ENCODE peak calls at places on chromosomes 16 and 17, in five cellular contexts. L is effector memory CD4-positive, alpha-beta T cell; J is SJCRH30; X is SK-N-SH; E is WERI-Rb-1. M is an unnamed sample.

GRCh38 chr17:5759501-5759925 is 175.2 kb upstream of the NLRP1 start:
- DNase-seq in L (no peak), J (no peak), X (no peak), E (no peak), M (no peak)

GRCh38 chr16:549544-550263 is 10.5 kb upstream of the PRR35 start:
- DNase-seq in L (no peak), J (no peak), X (no peak), E (no peak), M (peak; percentile 81)

GRCh38 chr17:41551370-41551769 is 20.5 kb downstream of the KRT9 start:
- DNase-seq in L (no peak), J (no peak), X (no peak), E (no peak), M (no peak)

GRCh38 chr16:81071816-81072215 is 5.2 kb downstream of the C16orf46 start:
- DNase-seq in L (no peak), J (no peak), X (no peak), E (no peak), M (no peak)

GRCh38 chr17:75024686-75025397 is 12.4 kb downstream of the MRPL58 start:
- DNase-seq in L (no peak), J (no peak), X (no peak), E (no peak), M (no peak)

GRCh38 chr17:64130559-64131001 is 636 bp upstream of the ERN1 start:
- DNase-seq in L (peak; percentile 56), J (peak; percentile 75), X (no peak), E (no peak), M (no peak)

GRCh38 chr17:37530420-37530819 is 40.7 kb downstream of the DUSP14 start:
- DNase-seq in L (no peak), J (no peak), X (no peak), E (no peak), M (no peak)

GRCh38 chr16:89103156-89103555 is 9.5 kb downstream of the ACSF3 start:
- DNase-seq in L (no peak), J (no peak), X (no peak), E (no peak), M (no peak)

GRCh38 chr17:56795510-56795909 is 38.2 kb downstream of the C17orf67 start:
- DNase-seq in L (no peak), J (no peak), X (no peak), E (no peak), M (no peak)

GRCh38 chr17:80673152-80673920 is 128.7 kb downstream of the RPTOR start:
- DNase-seq in L (no peak), J (no peak), X (no peak), E (no peak), M (peak; percentile 45)

GRCh38 chr17:33927732-33928133 is 327.4 kb upstream of the CCL2 start:
- DNase-seq in L (no peak), J (peak; percentile 55), X (peak; percentile 39), E (no peak), M (no peak)

GRCh38 chr16:35516551-35516950 is 2057.1 kb downstream of the TP53TG3F start:
- DNase-seq in L (no peak), J (peak; percentile 42), X (no peak), E (no peak), M (no peak)

GRCh38 chr17:16304832-16305231 is 48.4 kb downstream of the CENPV start:
- DNase-seq in L (no peak), J (peak; percentile 66), X (peak; percentile 50), E (peak; percentile 47), M (peak; percentile 80)

GRCh38 chr17:29091591-29092291 is 48.8 kb downstream of the PIPOX start:
- DNase-seq in L (no peak), J (peak; percentile 98), X (no peak), E (peak; percentile 52), M (no peak)

GRCh38 chr16:58638148-58639036 is 8.8 kb upstream of the CNOT1 start:
- DNase-seq in L (no peak), J (peak; percentile 76), X (no peak), E (peak; percentile 42), M (peak; percentile 83)

GRCh38 chr17:79011451-79012147 is 2.0 kb upstream of the CANT1 start:
- DNase-seq in L (no peak), J (no peak), X (no peak), E (no peak), M (peak; percentile 38)

GRCh38 chr16:14337303-14338191 is 266.4 kb downstream of the MRTFB start:
- DNase-seq in L (no peak), J (no peak), X (no peak), E (no peak), M (no peak)

GRCh38 chr17:7835818-7836595 is 2.0 kb downstream of the KDM6B start:
- DNase-seq in L (no peak), J (peak; percentile 65), X (peak; percentile 55), E (peak; percentile 71), M (no peak)

GRCh38 chr16:86212706-86213426 is 297.5 kb upstream of the FOXF1 start:
- DNase-seq in L (no peak), J (no peak), X (no peak), E (no peak), M (no peak)

GRCh38 chr17:79750650-79751545 is 20.2 kb downstream of the ENPP7 start:
- DNase-seq in L (no peak), J (no peak), X (no peak), E (no peak), M (no peak)

GRCh38 chr17:81713004-81713555 is 996 bp downstream of the SLC25A10 start:
- DNase-seq in L (no peak), J (peak; percentile 77), X (peak; percentile 69), E (no peak), M (no peak)

GRCh38 chr17:81708739-81709185 is 3.3 kb upstream of the SLC25A10 start:
- DNase-seq in L (no peak), J (no peak), X (no peak), E (no peak), M (no peak)

GRCh38 chr17:81711814-81712467 is at the start of gene SLC25A10:
- DNase-seq in L (peak; percentile 66), J (peak; percentile 91), X (peak; percentile 99), E (peak; percentile 96), M (peak; percentile 89)

GRCh38 chr17:81712468-81713003 is 452 bp downstream of the SLC25A10 start:
- DNase-seq in L (no peak), J (peak; percentile 77), X (peak; percentile 90), E (peak; percentile 82), M (peak; percentile 80)

DNA sequence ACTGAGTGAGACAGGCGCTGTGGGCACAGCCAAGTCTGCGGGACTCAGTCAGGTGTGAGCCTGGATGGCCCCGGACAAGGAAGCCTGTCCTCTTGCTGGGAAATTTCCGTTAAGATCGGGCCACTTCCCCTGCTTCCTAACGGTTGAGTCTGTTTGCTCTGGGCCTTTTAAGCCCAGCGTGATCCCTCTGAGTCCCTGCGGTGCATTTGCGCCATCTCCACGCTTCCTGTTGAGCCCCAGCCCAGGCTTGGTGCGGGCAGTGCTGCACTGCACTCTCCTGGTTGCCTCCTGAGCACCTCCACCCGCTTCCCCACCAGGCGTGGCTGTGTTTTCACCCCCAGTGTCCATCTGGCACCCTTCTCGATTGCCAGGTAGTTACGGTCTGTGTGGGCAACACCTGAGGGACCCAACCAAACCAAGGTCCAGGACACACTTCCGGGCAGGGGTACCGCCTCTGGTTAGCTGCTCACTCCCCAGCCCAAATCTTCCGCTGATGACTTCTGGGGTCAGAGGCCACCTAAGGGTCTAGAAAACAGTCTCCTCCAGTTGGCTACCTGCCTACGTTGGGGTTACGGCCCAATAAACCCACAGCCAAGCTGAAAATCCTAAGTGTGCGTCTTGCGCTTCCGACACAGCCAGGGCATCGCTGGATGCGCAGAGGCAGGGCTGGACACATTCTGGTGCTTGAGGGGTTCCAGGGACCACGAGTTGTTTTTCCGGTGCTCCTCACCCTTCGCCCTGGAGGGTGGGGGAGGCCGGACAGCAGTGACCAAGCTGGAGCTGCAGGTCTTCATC is 1.4 kb upstream of the SLC25A10 start:
- DNase-seq in L (no peak), J (no peak), X (no peak), E (peak; percentile 67), M (peak; percentile 79)
- H3K4me3 ChIP-seq in L (peak overlapping the region; percentile 50), J (no peak overlapping the region), X (peak overlapping the region; percentile 73), E (peak overlapping the region; percentile 47), M (peak overlapping the region; percentile 70)

DNA sequence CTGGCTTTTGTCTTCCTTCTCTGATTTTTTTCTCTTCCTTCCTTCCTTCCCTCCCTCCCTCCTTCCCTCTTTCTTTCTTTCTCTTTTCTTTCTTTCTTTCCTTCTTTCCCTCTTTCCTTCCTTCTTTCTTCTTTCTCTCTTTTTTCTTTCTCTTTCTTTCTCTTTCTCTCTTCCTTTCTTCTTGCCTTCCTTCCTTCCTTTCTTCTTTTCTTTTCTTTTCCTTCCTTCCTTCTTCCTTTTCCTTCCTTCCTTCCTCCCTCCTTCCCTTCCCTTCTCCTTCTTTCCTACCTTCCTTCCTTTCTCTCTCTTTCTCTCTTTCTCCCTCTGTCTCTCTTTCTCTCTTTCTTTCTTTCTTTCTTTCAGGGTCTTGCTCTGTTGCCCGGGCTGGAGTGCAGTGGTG is 54.4 kb downstream of the SCNN1G start:
- DNase-seq in L (no peak), J (no peak), X (no peak), E (no peak), M (no peak)
- H3K4me3 ChIP-seq in L (no peak overlapping the region), J (no peak overlapping the region), X (no peak overlapping the region), E (no peak overlapping the region), M (no peak overlapping the region)

DNA sequence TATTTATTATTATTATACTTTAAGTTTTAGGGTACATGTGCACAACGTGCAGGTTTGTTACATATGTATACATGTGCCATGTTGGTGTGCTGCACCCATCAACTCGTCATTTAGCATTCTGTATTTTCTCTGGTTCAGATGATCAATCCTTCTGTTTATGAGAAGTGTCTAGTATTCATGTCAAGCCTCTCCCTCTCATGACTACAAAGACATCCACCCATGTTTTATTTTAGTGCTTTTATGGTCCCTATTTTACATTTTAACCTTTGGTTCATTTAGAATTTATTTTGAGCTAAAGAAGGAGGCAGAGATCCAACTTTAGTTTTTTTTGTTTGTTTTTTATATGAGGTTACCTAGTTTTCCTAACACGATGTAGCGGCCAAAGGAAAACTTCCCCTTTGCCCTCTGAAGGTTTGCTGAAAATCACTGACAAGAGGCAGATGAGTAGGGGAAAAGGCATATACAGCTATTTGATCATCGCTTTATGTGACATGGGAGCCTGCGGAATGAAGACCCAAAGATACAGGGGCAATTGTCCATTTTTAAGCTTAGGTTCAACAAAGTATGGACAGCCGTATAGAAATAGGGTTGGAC is 22.4 kb upstream of the AQP8 start:
- DNase-seq in L (no peak), J (no peak), X (no peak), E (no peak), M (no peak)
- H3K4me3 ChIP-seq in L (no peak overlapping the region), J (no peak overlapping the region), X (no peak overlapping the region), E (no peak overlapping the region), M (no peak overlapping the region)

GRCh38 chr16:73054732-73055481 is 7.0 kb upstream of the ZFHX3 start:
- DNase-seq in L (no peak), J (no peak), X (peak; percentile 45), E (no peak), M (peak; percentile 23)

GRCh38 chr16:73053038-73053378 is 5.1 kb upstream of the ZFHX3 start:
- DNase-seq in L (no peak), J (no peak), X (no peak), E (no peak), M (no peak)

GRCh38 chr16:73053379-73054130 is 5.6 kb upstream of the ZFHX3 start:
- DNase-seq in L (no peak), J (no peak), X (peak; percentile 52), E (peak; percentile 42), M (peak; percentile 73)

GRCh38 chr16:73052441-73053030 is 4.6 kb upstream of the ZFHX3 start:
- DNase-seq in L (no peak), J (no peak), X (no peak), E (no peak), M (peak; percentile 72)

DNA sequence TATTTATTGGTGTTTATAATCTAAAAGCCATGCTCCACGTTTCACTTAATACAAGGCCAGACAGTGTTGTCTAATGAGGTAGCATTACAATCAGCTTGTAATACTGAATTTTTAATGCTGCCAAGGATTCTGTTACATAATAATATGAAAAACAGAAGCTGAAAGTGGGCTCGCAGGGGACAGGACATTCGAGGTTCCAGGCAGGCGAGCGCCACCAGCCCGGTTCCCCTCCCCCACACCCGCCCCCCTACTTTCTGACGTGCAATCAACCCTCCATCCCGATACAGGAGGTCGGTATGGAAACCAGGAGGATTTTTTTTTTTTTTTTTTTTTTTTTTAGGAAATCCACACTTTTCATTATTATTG is 6.2 kb upstream of the ZFHX3 start:
- DNase-seq in L (no peak), J (no peak), X (peak; percentile 72), E (no peak), M (peak; percentile 67)
- H3K4me3 ChIP-seq in L (no peak overlapping the region), J (no peak overlapping the region), X (peak overlapping the region; percentile 81), E (peak overlapping the region; percentile 70), M (no peak overlapping the region)

M was measured in endodermal cell.